ENCODE peak calls at places on chromosomes 3 and 15, in five cellular contexts. One of them, this sample, is unnamed.

GRCh38 chr3:59502806-59503205 is 453.0 kb upstream of the CFAP20DC start:
- DNase-seq in K562: no peak
- DNase-seq in HepG2: no peak
- DNase-seq in H1: no peak
- DNase-seq in HCT116: no peak
- DNase-seq in this sample: no peak

GRCh38 chr15:85274315-85275050 is 105.9 kb upstream of the AKAP13 start:
- DNase-seq in K562: no peak
- DNase-seq in HepG2: no peak
- DNase-seq in H1: no peak
- DNase-seq in HCT116: no peak
- DNase-seq in this sample: no peak

GRCh38 chr3:150764607-150765366 is 1.8 kb upstream of the SIAH2 start:
- DNase-seq in K562: no peak
- DNase-seq in HepG2: no peak
- DNase-seq in H1: no peak
- DNase-seq in HCT116: no peak
- DNase-seq in this sample: no peak

GRCh38 chr3:136042608-136043221 is 77.2 kb downstream of the PPP2R3A start:
- DNase-seq in K562: peak
- DNase-seq in HepG2: peak
- DNase-seq in H1: no peak
- DNase-seq in HCT116: peak
- DNase-seq in this sample: peak

GRCh38 chr15:39059886-39060285 is 495.3 kb upstream of the RASGRP1 start:
- DNase-seq in K562: no peak
- DNase-seq in HepG2: no peak
- DNase-seq in H1: no peak
- DNase-seq in HCT116: no peak
- DNase-seq in this sample: no peak

GRCh38 chr3:193824365-193824764 is 231.4 kb downstream of the OPA1 start:
- DNase-seq in K562: no peak
- DNase-seq in HepG2: no peak
- DNase-seq in H1: no peak
- DNase-seq in HCT116: no peak
- DNase-seq in this sample: no peak

GRCh38 chr3:182729903-182730674 is 63.2 kb upstream of the ATP11B start:
- DNase-seq in K562: no peak
- DNase-seq in HepG2: no peak
- DNase-seq in H1: no peak
- DNase-seq in HCT116: no peak
- DNase-seq in this sample: no peak

GRCh38 chr3:9779197-9779596 is 9.4 kb upstream of the CAMK1 start:
- DNase-seq in K562: no peak
- DNase-seq in HepG2: no peak
- DNase-seq in H1: no peak
- DNase-seq in HCT116: no peak
- DNase-seq in this sample: no peak

GRCh38 chr3:107001635-107002034 is 375.6 kb upstream of the CCDC54 start:
- DNase-seq in K562: no peak
- DNase-seq in HepG2: no peak
- DNase-seq in H1: no peak
- DNase-seq in HCT116: no peak
- DNase-seq in this sample: no peak

GRCh38 chr3:187130346-187131066 is 8.8 kb downstream of the RPL39L start:
- DNase-seq in K562: no peak
- DNase-seq in HepG2: no peak
- DNase-seq in H1: no peak
- DNase-seq in HCT116: no peak
- DNase-seq in this sample: no peak

GRCh38 chr3:56363720-56364119 is 104.5 kb downstream of the ERC2 start:
- DNase-seq in K562: no peak
- DNase-seq in HepG2: no peak
- DNase-seq in H1: no peak
- DNase-seq in HCT116: no peak
- DNase-seq in this sample: no peak

GRCh38 chr3:83048556-83048955 is 1287.1 kb upstream of the GBE1 start:
- DNase-seq in K562: no peak
- DNase-seq in HepG2: no peak
- DNase-seq in H1: no peak
- DNase-seq in HCT116: no peak
- DNase-seq in this sample: no peak

GRCh38 chr15:55282284-55282833 is 7.3 kb downstream of the RAB27A start:
- DNase-seq in K562: peak
- DNase-seq in HepG2: no peak
- DNase-seq in H1: no peak
- DNase-seq in HCT116: no peak
- DNase-seq in this sample: no peak

GRCh38 chr3:46559030-46559704 is 6.9 kb downstream of the LRRC2 start:
- DNase-seq in K562: no peak
- DNase-seq in HepG2: no peak
- DNase-seq in H1: peak
- DNase-seq in HCT116: no peak
- DNase-seq in this sample: no peak

GRCh38 chr15:28944696-28945300 is 59.0 kb downstream of the APBA2 start:
- DNase-seq in K562: no peak
- DNase-seq in HepG2: no peak
- DNase-seq in H1: no peak
- DNase-seq in HCT116: no peak
- DNase-seq in this sample: no peak

GRCh38 chr15:90262426-90262825 is 3.0 kb upstream of the NGRN start:
- DNase-seq in K562: no peak
- DNase-seq in HepG2: no peak
- DNase-seq in H1: no peak
- DNase-seq in HCT116: no peak
- DNase-seq in this sample: no peak

GRCh38 chr15:38217181-38217580 is 35.5 kb upstream of the SPRED1 start:
- DNase-seq in K562: no peak
- DNase-seq in HepG2: no peak
- DNase-seq in H1: no peak
- DNase-seq in HCT116: no peak
- DNase-seq in this sample: no peak

GRCh38 chr15:101450561-101451145 is 38.9 kb downstream of the PCSK6 start:
- DNase-seq in K562: no peak
- DNase-seq in HepG2: no peak
- DNase-seq in H1: no peak
- DNase-seq in HCT116: no peak
- DNase-seq in this sample: no peak

GRCh38 chr3:195761503-195762248 is 40.9 kb downstream of the MUC20 start:
- DNase-seq in K562: no peak
- DNase-seq in HepG2: no peak
- DNase-seq in H1: peak
- DNase-seq in HCT116: no peak
- DNase-seq in this sample: no peak

GRCh38 chr3:115553796-115554495 is 69.4 kb upstream of the GAP43 start:
- DNase-seq in K562: no peak
- DNase-seq in HepG2: no peak
- DNase-seq in H1: no peak
- DNase-seq in HCT116: no peak
- DNase-seq in this sample: peak

GRCh38 chr3:135739755-135740154 is 225.8 kb upstream of the PPP2R3A start:
- DNase-seq in K562: no peak
- DNase-seq in HepG2: no peak
- DNase-seq in H1: no peak
- DNase-seq in HCT116: no peak
- DNase-seq in this sample: no peak

GRCh38 chr3:197031315-197032285 is 2.0 kb upstream of the MELTF start:
- DNase-seq in K562: peak
- DNase-seq in HepG2: peak
- DNase-seq in H1: no peak
- DNase-seq in HCT116: peak
- DNase-seq in this sample: no peak

GRCh38 chr3:44414517-44415090 is 62.9 kb downstream of the ZNF445 start:
- DNase-seq in K562: no peak
- DNase-seq in HepG2: peak
- DNase-seq in H1: peak
- DNase-seq in HCT116: no peak
- DNase-seq in this sample: no peak

DNA sequence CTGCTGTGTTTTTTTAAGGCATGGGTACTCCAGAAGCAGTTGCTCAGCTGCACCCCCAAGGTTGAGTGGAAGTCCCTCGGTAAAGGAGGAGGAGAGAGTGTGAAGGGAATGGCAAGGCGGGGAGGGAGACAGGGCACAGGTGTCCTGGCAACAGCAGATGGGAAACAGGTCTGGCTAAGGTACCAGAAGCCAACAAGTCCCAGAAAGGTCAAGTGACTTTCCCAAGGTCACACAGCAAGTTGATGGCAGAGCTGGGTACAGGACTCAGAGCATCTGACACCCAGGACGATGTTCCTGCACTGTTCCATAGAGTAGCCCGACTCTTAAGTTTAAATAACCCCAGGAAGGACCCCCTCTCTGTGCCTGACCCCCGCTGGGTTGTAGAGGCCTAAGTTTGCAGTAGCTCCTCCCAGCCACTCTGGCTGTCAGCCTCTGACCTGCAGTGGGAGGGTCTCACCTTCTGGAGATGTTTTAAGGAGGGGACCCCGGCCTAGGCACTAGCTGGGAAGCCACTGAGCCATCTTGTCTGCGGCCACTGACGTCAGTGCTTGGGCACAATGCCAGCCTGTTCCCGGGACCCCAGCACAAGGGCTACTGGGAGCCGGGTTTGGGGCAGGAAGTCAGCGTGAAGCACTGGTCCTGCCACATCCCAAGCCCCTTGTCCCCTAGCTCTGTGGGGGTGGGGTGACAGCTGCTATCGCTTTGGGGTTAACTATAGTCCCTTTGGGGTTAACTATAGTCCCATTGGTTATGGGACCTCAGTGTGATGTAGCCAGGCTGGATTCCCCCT is 10.5 kb downstream of the CSK start:
- DNase-seq in K562: no peak
- DNase-seq in HepG2: no peak
- DNase-seq in H1: no peak
- DNase-seq in HCT116: no peak
- DNase-seq in this sample: no peak
- TF ChIP-seq YY1 in K562: no peak
- TF ChIP-seq YY1 in HepG2: no peak
- TF ChIP-seq YY1 in H1: no peak
- TF ChIP-seq YY1 in HCT116: no peak
- TF ChIP-seq YY1 in this sample: no peak

GRCh38 chr3:30793755-30794154 is 100.7 kb downstream of the GADL1 start:
- DNase-seq in K562: no peak
- DNase-seq in HepG2: no peak
- DNase-seq in H1: no peak
- DNase-seq in HCT116: no peak
- DNase-seq in this sample: no peak

DNA sequence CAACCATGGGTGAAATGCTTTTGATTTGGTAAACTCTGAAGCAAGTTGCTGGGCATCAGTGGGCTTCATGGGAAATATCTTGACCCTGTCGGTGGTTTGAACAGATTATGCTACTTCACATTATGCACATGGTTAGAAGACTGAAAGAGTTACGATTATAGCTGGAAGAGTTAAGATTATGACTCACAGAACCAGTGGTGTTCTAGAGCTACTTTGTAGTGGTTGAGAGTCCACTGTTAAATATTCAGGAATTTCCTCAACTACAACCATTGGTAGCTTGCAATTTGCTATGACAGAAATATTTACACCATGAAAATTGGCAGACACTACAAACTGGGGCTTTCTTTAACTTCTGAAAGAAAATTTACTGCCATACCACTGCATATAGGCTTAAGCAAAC is 99.3 kb downstream of the GADL1 start:
- DNase-seq in K562: no peak
- DNase-seq in HepG2: no peak
- DNase-seq in H1: no peak
- DNase-seq in HCT116: no peak
- DNase-seq in this sample: no peak
- TF ChIP-seq YY1 in K562: no peak
- TF ChIP-seq YY1 in HepG2: no peak
- TF ChIP-seq YY1 in H1: no peak
- TF ChIP-seq YY1 in HCT116: no peak
- TF ChIP-seq YY1 in this sample: no peak

DNA sequence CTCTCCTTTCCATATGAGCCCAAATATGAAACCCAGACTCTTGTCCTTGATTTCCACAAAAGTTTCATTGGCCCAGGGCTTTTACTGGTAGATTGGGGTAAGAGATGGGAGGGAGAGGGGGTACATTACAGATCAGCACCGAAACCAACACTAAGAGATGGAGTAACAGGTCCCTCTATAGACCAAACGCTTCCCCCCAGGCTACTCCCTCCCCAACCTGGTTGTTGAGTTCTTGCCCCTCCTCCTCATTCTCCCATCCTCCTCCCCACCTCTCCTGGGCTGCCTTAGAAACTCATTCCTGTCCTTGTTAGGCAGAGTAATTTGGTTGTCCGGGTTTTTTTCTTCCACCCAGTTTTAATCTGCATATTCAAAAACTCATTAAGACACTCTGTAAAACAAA is 74.2 kb downstream of the MESD start:
- DNase-seq in K562: peak
- DNase-seq in HepG2: no peak
- DNase-seq in H1: peak
- DNase-seq in HCT116: no peak
- DNase-seq in this sample: peak
- TF ChIP-seq YY1 in K562: no peak
- TF ChIP-seq YY1 in HepG2: no peak
- TF ChIP-seq YY1 in H1: no peak
- TF ChIP-seq YY1 in HCT116: no peak
- TF ChIP-seq YY1 in this sample: no peak

GRCh38 chr15:68431037-68431791 is 749 bp downstream of the ITGA11 start:
- DNase-seq in K562: no peak
- DNase-seq in HepG2: no peak
- DNase-seq in H1: peak
- DNase-seq in HCT116: no peak
- DNase-seq in this sample: no peak

GRCh38 chr15:68430471-68431036 is 1.4 kb downstream of the ITGA11 start:
- DNase-seq in K562: no peak
- DNase-seq in HepG2: no peak
- DNase-seq in H1: no peak
- DNase-seq in HCT116: no peak
- DNase-seq in this sample: no peak

GRCh38 chr15:68433551-68433950 is 1.6 kb upstream of the ITGA11 start:
- DNase-seq in K562: no peak
- DNase-seq in HepG2: no peak
- DNase-seq in H1: peak
- DNase-seq in HCT116: no peak
- DNase-seq in this sample: no peak

GRCh38 chr15:68432665-68433064 is 702 bp upstream of the ITGA11 start:
- DNase-seq in K562: no peak
- DNase-seq in HepG2: no peak
- DNase-seq in H1: no peak
- DNase-seq in HCT116: no peak
- DNase-seq in this sample: no peak

DNA sequence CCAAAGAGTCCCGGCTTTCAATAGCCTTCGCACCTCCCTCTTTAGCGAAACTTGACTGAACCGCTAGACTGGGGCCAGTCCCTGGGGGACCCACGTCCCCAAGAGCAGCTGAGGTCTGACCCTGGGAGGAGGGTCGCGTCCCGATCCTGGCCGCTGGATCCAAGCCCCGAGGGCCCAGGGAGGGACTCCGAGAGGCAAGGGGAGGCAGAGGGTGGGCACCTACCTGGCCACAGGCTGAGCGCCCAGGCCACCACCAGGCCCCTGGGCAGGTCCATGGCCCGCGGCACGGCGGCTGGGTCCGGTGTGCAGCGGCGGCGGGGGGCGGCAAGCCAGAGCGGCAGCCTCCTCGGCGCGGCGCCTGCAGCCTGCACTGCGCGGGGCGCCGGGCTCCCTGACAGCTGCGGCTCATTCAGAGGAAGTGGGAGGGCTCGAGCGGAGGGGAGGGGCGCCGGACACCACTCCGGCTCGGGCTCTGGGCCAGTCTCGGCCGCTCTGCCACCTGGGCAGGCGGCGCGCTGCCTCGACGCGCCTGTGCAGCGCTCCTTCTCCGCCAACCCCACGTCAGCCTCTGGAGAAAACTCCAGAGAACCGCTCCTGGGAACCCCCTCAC is at the start of gene ITGA11:
- DNase-seq in K562: peak
- DNase-seq in HepG2: no peak
- DNase-seq in H1: peak
- DNase-seq in HCT116: no peak
- DNase-seq in this sample: peak
- TF ChIP-seq YY1 in K562: no peak
- TF ChIP-seq YY1 in HepG2: no peak
- TF ChIP-seq YY1 in H1: no peak
- TF ChIP-seq YY1 in HCT116: no peak
- TF ChIP-seq YY1 in this sample: no peak

This sample was measured in NT2/D1.